ENCODE peak calls at places on chromosomes 16 and 17, in seven cellular contexts. F, Z, R, B, M, U and O are unnamed samples.

GRCh38 chr17:78991906-78992532 is 12.3 kb upstream of the LGALS3BP start:
- DNase-seq in B (no peak), R (no peak), U (no peak), Z (no peak), F (no peak), M (no peak), O (no peak)

GRCh38 chr17:77353684-77354419 is 213.1 kb downstream of the SEC14L1 start:
- DNase-seq in U (no peak), R (no peak), M (no peak), B (peak), F (no peak), Z (no peak), O (no peak)

GRCh38 chr17:31561469-31562412 is 170.3 kb downstream of the RAB11FIP4 start:
- DNase-seq in U (no peak), Z (peak), F (no peak), M (no peak), B (peak), R (peak), O (peak)

GRCh38 chr17:1365445-1366039 is 34.5 kb downstream of the YWHAE start:
- DNase-seq in R (peak), Z (peak), M (no peak), U (peak), B (peak), F (peak), O (peak)

GRCh38 chr17:39757176-39757662 is 19.5 kb downstream of the GRB7 start:
- DNase-seq in B (no peak), Z (no peak), M (no peak), U (no peak), R (no peak), F (no peak), O (no peak)

GRCh38 chr17:2173005-2173404 is 118.1 kb downstream of the HIC1 start:
- DNase-seq in R (no peak), Z (peak), U (no peak), B (peak), M (no peak), F (no peak), O (no peak)

GRCh38 chr16:3842994-3843393 is 37.5 kb downstream of the CREBBP start:
- DNase-seq in M (no peak), B (no peak), Z (peak), R (no peak), F (no peak), U (no peak), O (no peak)

GRCh38 chr17:1002412-1002753 is 5.5 kb downstream of the TIMM22 start:
- DNase-seq in U (no peak), R (no peak), M (no peak), Z (peak), F (no peak), B (peak), O (peak)

GRCh38 chr17:50947844-50948514 is 81.8 kb upstream of the TOB1 start:
- DNase-seq in R (no peak), B (no peak), M (no peak), Z (no peak), F (no peak), U (no peak), O (no peak)

GRCh38 chr16:84199097-84199496 is 8.1 kb downstream of the ADAD2 start:
- DNase-seq in Z (no peak), R (no peak), M (no peak), U (no peak), B (no peak), F (no peak), O (no peak)

GRCh38 chr17:40035162-40035559 is 19.0 kb downstream of the MED24 start:
- DNase-seq in F (peak), Z (peak), U (peak), M (peak), R (peak), B (peak), O (no peak)

GRCh38 chr17:82979718-82980117 is 99.7 kb upstream of the METRNL start:
- DNase-seq in Z (no peak), B (no peak), U (no peak), M (no peak), F (no peak), R (no peak), O (no peak)

GRCh38 chr17:68387485-68387884 is 69.8 kb downstream of the WIPI1 start:
- DNase-seq in U (peak), M (no peak), B (no peak), Z (no peak), F (no peak), R (no peak), O (no peak)

GRCh38 chr17:68384941-68385340 is 72.4 kb downstream of the WIPI1 start:
- DNase-seq in R (no peak), B (no peak), U (no peak), F (no peak), Z (peak), M (no peak), O (no peak)

GRCh38 chr17:68383443-68384321 is 73.6 kb downstream of the WIPI1 start:
- DNase-seq in Z (peak), B (peak), F (no peak), R (no peak), U (peak), M (no peak), O (peak)

GRCh38 chr17:68383120-68383442 is 74.2 kb downstream of the WIPI1 start:
- DNase-seq in R (no peak), M (no peak), Z (no peak), B (no peak), F (no peak), U (no peak), O (no peak)

DNA sequence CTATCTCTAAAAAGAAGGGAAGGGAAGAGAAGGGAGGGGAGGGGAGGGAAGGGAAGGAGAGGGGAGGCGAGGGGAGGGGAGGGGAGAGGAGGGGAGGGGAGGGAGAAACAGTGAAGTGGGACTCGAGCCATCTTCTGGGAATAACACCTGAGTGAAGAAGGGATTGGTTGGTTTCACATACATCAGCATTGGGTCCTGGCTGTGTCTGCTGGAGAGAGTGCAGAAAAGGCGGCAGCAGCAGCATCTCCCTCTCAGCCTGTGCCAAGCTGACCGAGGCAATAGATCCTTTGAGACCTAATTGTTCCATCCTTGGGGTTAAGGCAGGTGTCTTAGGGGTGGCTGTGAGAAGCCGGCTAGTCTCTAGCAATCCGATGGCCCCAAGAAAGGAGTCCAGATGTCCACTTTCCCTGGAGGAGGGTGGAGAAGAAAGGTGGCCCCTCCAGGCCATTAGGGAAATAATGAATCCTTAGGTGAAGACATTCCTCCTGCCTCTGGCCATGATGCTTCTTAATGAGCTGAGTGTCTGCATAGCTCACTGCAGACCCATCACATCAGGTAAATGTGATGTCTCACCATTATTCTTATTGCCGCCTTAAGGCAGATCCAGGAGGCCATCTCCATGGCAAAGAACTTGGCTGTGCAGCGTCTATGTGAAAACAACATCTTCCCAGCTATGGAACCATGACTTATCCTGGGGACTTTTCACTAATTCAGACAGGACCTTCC is 71.6 kb downstream of the WIPI1 start:
- DNase-seq in B (no peak), F (no peak), R (no peak), Z (no peak), M (no peak), U (peak), O (peak)
- H4K8ac ChIP-seq in B (peak), F (no peak), R (no peak), Z (peak), M (no peak), U (no peak), O (no peak)

GRCh38 chr16:72995151-72995881 is 52.6 kb downstream of the ZFHX3 start:
- DNase-seq in U (peak), R (peak), B (no peak), M (peak), Z (peak), F (peak), O (peak)

GRCh38 chr16:73000020-73000906 is 47.7 kb downstream of the ZFHX3 start:
- DNase-seq in B (no peak), U (no peak), M (no peak), F (no peak), R (no peak), Z (no peak), O (no peak)

GRCh38 chr16:72996291-72997062 is 51.5 kb downstream of the ZFHX3 start:
- DNase-seq in Z (no peak), F (no peak), R (no peak), M (no peak), U (no peak), B (no peak), O (peak)

GRCh38 chr16:72999541-73000019 is 48.3 kb downstream of the ZFHX3 start:
- DNase-seq in F (no peak), Z (no peak), B (no peak), U (no peak), R (no peak), M (no peak), O (no peak)

DNA sequence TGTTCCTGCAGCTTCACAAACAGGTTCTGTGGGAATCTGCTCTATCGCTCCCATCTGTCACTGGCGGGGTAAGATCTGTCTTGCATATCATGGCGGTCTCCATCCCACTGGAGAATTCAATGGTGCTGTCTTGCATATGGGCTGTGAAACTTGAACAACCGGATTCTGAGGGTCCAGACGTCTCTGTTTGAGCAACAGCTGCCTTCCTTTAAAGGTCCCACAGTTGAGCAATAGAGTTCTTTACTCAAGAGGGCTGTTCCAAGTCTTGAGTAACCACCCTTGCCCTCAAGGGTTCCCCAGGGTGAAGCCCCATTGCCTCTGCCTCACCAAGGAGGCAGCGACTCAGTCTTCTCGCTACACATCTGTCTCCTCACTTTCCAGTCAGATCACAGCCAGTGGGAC is 50.8 kb downstream of the ZFHX3 start:
- DNase-seq in Z (peak), R (no peak), F (no peak), B (peak), M (no peak), U (no peak), O (peak)
- H2AK5ac ChIP-seq in Z (no peak), R (no peak), F (no peak), B (no peak), M (no peak), U (no peak), O (peak)

GRCh38 chr17:42817866-42818265 is 6.2 kb downstream of the BECN1 start:
- DNase-seq in Z (no peak), R (no peak), B (peak), U (no peak), F (no peak), M (no peak), O (peak)
- H3K9ac ChIP-seq in Z (peak), R (no peak), B (no peak), U (no peak), F (no peak), M (no peak), O (no peak)

DNA sequence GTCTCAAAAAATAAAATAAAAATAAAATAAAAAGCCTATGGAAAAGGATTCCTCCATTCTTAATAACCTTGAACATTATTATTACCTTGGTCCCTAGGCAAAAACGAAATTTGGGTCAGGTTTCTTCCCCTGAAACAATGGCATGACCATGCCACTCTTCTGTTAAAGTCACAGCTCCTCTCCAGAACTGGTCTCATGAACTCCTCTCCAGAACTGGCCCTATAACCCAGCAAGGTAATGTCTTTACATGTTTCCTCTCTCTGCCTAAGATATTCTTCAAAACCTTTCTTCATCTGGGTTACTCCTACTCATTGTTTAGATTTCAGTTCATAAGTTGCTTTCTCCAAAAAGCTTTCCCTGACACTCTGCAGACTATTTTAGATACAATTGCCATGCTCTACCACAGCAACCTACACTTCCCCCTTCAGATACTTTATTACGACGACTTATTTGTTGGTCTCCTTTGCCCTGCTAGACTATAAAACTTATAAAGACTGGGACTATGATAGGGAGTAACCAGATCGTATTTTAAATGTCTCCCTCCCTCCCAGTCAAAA is 13.5 kb downstream of the TRIM37 start:
- DNase-seq in R (no peak), Z (no peak), F (no peak), B (no peak), M (no peak), U (no peak), O (no peak)
- H4K8ac ChIP-seq in R (no peak), Z (no peak), F (no peak), B (peak), M (no peak), U (no peak), O (no peak)

DNA sequence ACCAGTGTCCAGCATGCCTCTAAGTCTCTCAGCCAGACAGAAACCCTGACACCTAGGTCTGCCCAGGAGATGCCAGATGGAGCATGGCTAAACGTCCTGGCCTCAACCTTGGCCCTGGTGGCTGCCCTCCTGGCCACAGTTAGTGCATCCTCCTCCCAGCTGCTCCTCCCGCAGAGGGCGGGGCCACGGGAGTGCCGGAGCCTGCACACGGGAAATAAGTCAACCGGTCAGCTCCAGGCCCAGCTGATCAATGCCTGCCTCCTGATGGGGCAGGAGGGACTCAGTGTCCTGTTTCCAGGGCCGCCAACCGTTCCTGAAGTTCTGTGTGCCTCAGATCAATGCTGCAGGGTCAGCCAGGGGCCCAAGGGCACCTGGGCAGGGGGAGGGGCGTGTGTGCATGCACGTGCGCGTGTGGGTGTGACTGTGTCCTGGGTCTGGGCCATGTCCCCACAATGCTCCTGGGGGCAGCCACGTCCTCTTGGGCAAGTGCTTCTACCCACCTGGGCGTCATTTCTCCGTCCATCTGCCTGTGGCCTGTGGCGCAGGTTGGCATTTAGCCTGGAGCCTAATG is 4.6 kb upstream of the KCNJ12 start:
- DNase-seq in F (no peak), M (no peak), B (no peak), Z (no peak), U (no peak), R (no peak), O (no peak)
- H2AK5ac ChIP-seq in F (peak), M (no peak), B (no peak), Z (no peak), U (no peak), R (no peak), O (no peak)

DNA sequence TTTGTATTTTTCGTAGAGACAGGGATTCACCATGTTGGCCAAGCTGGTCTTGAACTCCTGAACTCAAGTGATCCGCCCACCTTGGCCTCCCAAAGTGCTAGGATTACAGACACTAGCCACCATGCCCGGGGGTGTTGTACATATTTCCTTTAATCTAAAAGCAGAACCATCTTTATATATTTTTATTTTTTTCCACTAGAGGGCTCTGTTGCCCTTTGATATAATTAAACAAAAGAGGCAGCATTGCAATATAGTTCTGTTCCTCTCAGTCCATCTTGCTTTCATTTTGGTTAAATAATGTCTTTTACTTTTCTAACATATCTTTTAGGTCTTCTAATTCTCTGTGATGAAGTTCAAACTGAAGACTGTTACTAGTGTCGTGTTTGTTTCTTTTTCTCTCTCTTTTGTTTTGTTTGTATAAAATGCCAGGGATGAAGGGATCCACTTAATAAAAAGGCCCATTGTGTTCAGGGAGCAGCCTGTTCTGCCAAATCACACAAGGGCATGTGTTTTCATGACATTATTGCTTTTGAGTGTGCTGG is 23.4 kb downstream of the WWOX start:
- DNase-seq in R (peak), Z (peak), B (peak), M (no peak), F (peak), U (no peak), O (peak)
- H3K9ac ChIP-seq in R (no peak), Z (peak), B (no peak), M (no peak), F (no peak), U (no peak), O (no peak)

GRCh38 chr17:56699186-56699895 is 105.8 kb downstream of the NOG start:
- DNase-seq in U (peak), F (peak), M (peak), R (peak), Z (peak), B (peak), O (peak)
- H4K8ac ChIP-seq in U (no peak), F (no peak), M (no peak), R (no peak), Z (no peak), B (peak), O (no peak)